ENCODE peak calls at places on chromosomes 5 and 9, in five cellular contexts. One of them, this sample, is unnamed.
A peak's percentile ranks its signal among the peaks of the same experiment; 100 is the strongest.

GRCh38 chr5:81180780-81181179 is 52.3 kb upstream of the CKMT2 start:
- DNase-seq in CD8-positive, alpha-beta T cell: no peak
- DNase-seq in CD8-positive, alpha-beta memory T cell: no peak
- DNase-seq in heart left ventricle: no peak
- DNase-seq in CD4-positive, alpha-beta memory T cell: no peak
- DNase-seq in this sample: no peak

GRCh38 chr9:128718047-128718446 is 5.9 kb downstream of the ZDHHC12 start:
- DNase-seq in CD8-positive, alpha-beta memory T cell: no peak
- DNase-seq in heart left ventricle: no peak
- DNase-seq in CD8-positive, alpha-beta T cell: no peak
- DNase-seq in CD4-positive, alpha-beta memory T cell: no peak
- DNase-seq in this sample: no peak

GRCh38 chr5:96408276-96408777 is 24.7 kb downstream of the PCSK1 start:
- DNase-seq in CD4-positive, alpha-beta memory T cell: no peak
- DNase-seq in CD8-positive, alpha-beta memory T cell: no peak
- DNase-seq in CD8-positive, alpha-beta T cell: no peak
- DNase-seq in heart left ventricle: no peak
- DNase-seq in this sample: no peak

GRCh38 chr9:14031015-14031414 is 282.9 kb downstream of the NFIB start:
- DNase-seq in CD4-positive, alpha-beta memory T cell: no peak
- DNase-seq in CD8-positive, alpha-beta T cell: no peak
- DNase-seq in CD8-positive, alpha-beta memory T cell: no peak
- DNase-seq in heart left ventricle: peak; percentile 56
- DNase-seq in this sample: no peak

GRCh38 chr5:93279292-93279974 is 301.6 kb downstream of the NR2F1-AS1 start:
- DNase-seq in CD4-positive, alpha-beta memory T cell: no peak
- DNase-seq in CD8-positive, alpha-beta memory T cell: no peak
- DNase-seq in CD8-positive, alpha-beta T cell: no peak
- DNase-seq in heart left ventricle: no peak
- DNase-seq in this sample: no peak

GRCh38 chr5:171309276-171309525 is 153 bp downstream of the TLX3 start:
- DNase-seq in CD4-positive, alpha-beta memory T cell: no peak
- DNase-seq in CD8-positive, alpha-beta T cell: no peak
- DNase-seq in heart left ventricle: no peak
- DNase-seq in CD8-positive, alpha-beta memory T cell: no peak
- DNase-seq in this sample: no peak

GRCh38 chr5:145473032-145473642 is 362.0 kb downstream of the PRELID2 start:
- DNase-seq in CD8-positive, alpha-beta memory T cell: no peak
- DNase-seq in CD8-positive, alpha-beta T cell: no peak
- DNase-seq in heart left ventricle: no peak
- DNase-seq in CD4-positive, alpha-beta memory T cell: no peak
- DNase-seq in this sample: no peak

GRCh38 chr9:37752646-37753488 is 738 bp upstream of the TRMT10B start:
- DNase-seq in CD4-positive, alpha-beta memory T cell: peak; percentile 9
- DNase-seq in CD8-positive, alpha-beta T cell: no peak
- DNase-seq in heart left ventricle: no peak
- DNase-seq in CD8-positive, alpha-beta memory T cell: peak; percentile 8
- DNase-seq in this sample: no peak

GRCh38 chr9:130219661-130220081 is 45.9 kb upstream of the HMCN2 start:
- DNase-seq in CD4-positive, alpha-beta memory T cell: no peak
- DNase-seq in heart left ventricle: no peak
- DNase-seq in CD8-positive, alpha-beta T cell: no peak
- DNase-seq in CD8-positive, alpha-beta memory T cell: no peak
- DNase-seq in this sample: no peak

GRCh38 chr5:163565931-163566608 is 60.7 kb downstream of the MAT2B start:
- DNase-seq in CD8-positive, alpha-beta T cell: peak; percentile 10
- DNase-seq in CD8-positive, alpha-beta memory T cell: peak; percentile 10
- DNase-seq in CD4-positive, alpha-beta memory T cell: peak; percentile 9
- DNase-seq in heart left ventricle: peak; percentile 17
- DNase-seq in this sample: peak; percentile 46

GRCh38 chr5:77846422-77847128 is 70.4 kb upstream of the TBCA start:
- DNase-seq in CD8-positive, alpha-beta memory T cell: no peak
- DNase-seq in CD8-positive, alpha-beta T cell: no peak
- DNase-seq in CD4-positive, alpha-beta memory T cell: no peak
- DNase-seq in heart left ventricle: no peak
- DNase-seq in this sample: no peak

GRCh38 chr5:1508679-1509290 is 15.0 kb downstream of the LPCAT1 start:
- DNase-seq in CD8-positive, alpha-beta memory T cell: no peak
- DNase-seq in CD8-positive, alpha-beta T cell: no peak
- DNase-seq in CD4-positive, alpha-beta memory T cell: no peak
- DNase-seq in heart left ventricle: peak; percentile 12
- DNase-seq in this sample: peak; percentile 35

GRCh38 chr5:35908266-35908665 is 30.2 kb downstream of the CAPSL start:
- DNase-seq in heart left ventricle: no peak
- DNase-seq in CD4-positive, alpha-beta memory T cell: no peak
- DNase-seq in CD8-positive, alpha-beta T cell: no peak
- DNase-seq in CD8-positive, alpha-beta memory T cell: no peak
- DNase-seq in this sample: no peak

GRCh38 chr9:134372621-134373267 is 46.5 kb downstream of the RXRA start:
- DNase-seq in CD8-positive, alpha-beta memory T cell: no peak
- DNase-seq in CD8-positive, alpha-beta T cell: no peak
- DNase-seq in heart left ventricle: peak; percentile 67
- DNase-seq in CD4-positive, alpha-beta memory T cell: no peak
- DNase-seq in this sample: no peak

GRCh38 chr9:21326526-21327139 is 8.6 kb downstream of the KLHL9 start:
- DNase-seq in CD8-positive, alpha-beta T cell: no peak
- DNase-seq in CD4-positive, alpha-beta memory T cell: peak; percentile 62
- DNase-seq in heart left ventricle: no peak
- DNase-seq in CD8-positive, alpha-beta memory T cell: peak; percentile 58
- DNase-seq in this sample: no peak

GRCh38 chr9:105694848-105695581 is 674 bp downstream of the TMEM38B start:
- DNase-seq in CD8-positive, alpha-beta T cell: peak; percentile 47
- DNase-seq in heart left ventricle: peak; percentile 62
- DNase-seq in CD8-positive, alpha-beta memory T cell: peak; percentile 60
- DNase-seq in CD4-positive, alpha-beta memory T cell: peak; percentile 56
- DNase-seq in this sample: peak; percentile 62

GRCh38 chr9:106333487-106333886 is 529.5 kb upstream of the ZNF462 start:
- DNase-seq in CD8-positive, alpha-beta T cell: no peak
- DNase-seq in CD8-positive, alpha-beta memory T cell: no peak
- DNase-seq in heart left ventricle: no peak
- DNase-seq in CD4-positive, alpha-beta memory T cell: no peak
- DNase-seq in this sample: no peak

GRCh38 chr5:10653033-10653432 is 89.2 kb downstream of the ANKRD33B start:
- DNase-seq in CD8-positive, alpha-beta memory T cell: no peak
- DNase-seq in CD4-positive, alpha-beta memory T cell: no peak
- DNase-seq in CD8-positive, alpha-beta T cell: no peak
- DNase-seq in heart left ventricle: peak; percentile 65
- DNase-seq in this sample: no peak

GRCh38 chr5:95808686-95809413 is 13.7 kb downstream of the GLRX start:
- DNase-seq in CD8-positive, alpha-beta T cell: peak; percentile 79
- DNase-seq in CD8-positive, alpha-beta memory T cell: peak; percentile 87
- DNase-seq in CD4-positive, alpha-beta memory T cell: peak; percentile 89
- DNase-seq in heart left ventricle: peak; percentile 85
- DNase-seq in this sample: no peak

GRCh38 chr9:124590886-124591641 is 83.9 kb upstream of the NR5A1 start:
- DNase-seq in CD4-positive, alpha-beta memory T cell: no peak
- DNase-seq in CD8-positive, alpha-beta memory T cell: no peak
- DNase-seq in heart left ventricle: no peak
- DNase-seq in CD8-positive, alpha-beta T cell: no peak
- DNase-seq in this sample: no peak

GRCh38 chr5:66958126-66958983 is 238.2 kb downstream of the CD180 start:
- DNase-seq in CD4-positive, alpha-beta memory T cell: no peak
- DNase-seq in heart left ventricle: no peak
- DNase-seq in CD8-positive, alpha-beta T cell: no peak
- DNase-seq in CD8-positive, alpha-beta memory T cell: no peak
- DNase-seq in this sample: no peak

GRCh38 chr5:173859315-173860038 is 28.7 kb upstream of the CPEB4 start:
- DNase-seq in heart left ventricle: no peak
- DNase-seq in CD8-positive, alpha-beta memory T cell: no peak
- DNase-seq in CD8-positive, alpha-beta T cell: no peak
- DNase-seq in CD4-positive, alpha-beta memory T cell: no peak
- DNase-seq in this sample: no peak

GRCh38 chr5:88930336-88930735 is 47.4 kb upstream of the MEF2C start:
- DNase-seq in CD8-positive, alpha-beta T cell: no peak
- DNase-seq in CD8-positive, alpha-beta memory T cell: no peak
- DNase-seq in CD4-positive, alpha-beta memory T cell: no peak
- DNase-seq in heart left ventricle: no peak
- DNase-seq in this sample: no peak

GRCh38 chr9:123763910-123764588 is 165.9 kb downstream of the DENND1A start:
- DNase-seq in CD8-positive, alpha-beta T cell: no peak
- DNase-seq in CD8-positive, alpha-beta memory T cell: no peak
- DNase-seq in CD4-positive, alpha-beta memory T cell: no peak
- DNase-seq in heart left ventricle: no peak
- DNase-seq in this sample: no peak

GRCh38 chr9:113475992-113476391 is 12.5 kb downstream of the RGS3 start:
- DNase-seq in heart left ventricle: no peak
- DNase-seq in CD8-positive, alpha-beta memory T cell: no peak
- DNase-seq in CD4-positive, alpha-beta memory T cell: no peak
- DNase-seq in CD8-positive, alpha-beta T cell: no peak
- DNase-seq in this sample: no peak

GRCh38 chr9:92668746-92669526 is 995 bp downstream of the IPPK start:
- DNase-seq in CD4-positive, alpha-beta memory T cell: peak; percentile 14
- DNase-seq in CD8-positive, alpha-beta memory T cell: peak; percentile 24
- DNase-seq in CD8-positive, alpha-beta T cell: peak; percentile 27
- DNase-seq in heart left ventricle: peak; percentile 54
- DNase-seq in this sample: peak; percentile 28

GRCh38 chr9:99143661-99144060 is 38.7 kb downstream of the TGFBR1 start:
- DNase-seq in heart left ventricle: no peak
- DNase-seq in CD8-positive, alpha-beta T cell: no peak
- DNase-seq in CD8-positive, alpha-beta memory T cell: no peak
- DNase-seq in CD4-positive, alpha-beta memory T cell: no peak
- DNase-seq in this sample: no peak

GRCh38 chr5:63170496-63170895 is 591.9 kb downstream of the LRRC70 start:
- DNase-seq in CD4-positive, alpha-beta memory T cell: no peak
- DNase-seq in CD8-positive, alpha-beta T cell: no peak
- DNase-seq in CD8-positive, alpha-beta memory T cell: no peak
- DNase-seq in heart left ventricle: no peak
- DNase-seq in this sample: no peak

GRCh38 chr9:70564464-70565190 is 150.2 kb upstream of the KLF9 start:
- DNase-seq in heart left ventricle: no peak
- DNase-seq in CD4-positive, alpha-beta memory T cell: no peak
- DNase-seq in CD8-positive, alpha-beta memory T cell: no peak
- DNase-seq in CD8-positive, alpha-beta T cell: no peak
- DNase-seq in this sample: no peak

GRCh38 chr5:154456540-154456939 is 10.7 kb downstream of the SAP30L start:
- DNase-seq in CD8-positive, alpha-beta T cell: no peak
- DNase-seq in heart left ventricle: no peak
- DNase-seq in CD4-positive, alpha-beta memory T cell: no peak
- DNase-seq in CD8-positive, alpha-beta memory T cell: no peak
- DNase-seq in this sample: no peak

GRCh38 chr5:62011072-62011664 is 294.8 kb upstream of the KIF2A start:
- DNase-seq in CD8-positive, alpha-beta T cell: no peak
- DNase-seq in CD8-positive, alpha-beta memory T cell: no peak
- DNase-seq in heart left ventricle: no peak
- DNase-seq in CD4-positive, alpha-beta memory T cell: no peak
- DNase-seq in this sample: no peak

DNA sequence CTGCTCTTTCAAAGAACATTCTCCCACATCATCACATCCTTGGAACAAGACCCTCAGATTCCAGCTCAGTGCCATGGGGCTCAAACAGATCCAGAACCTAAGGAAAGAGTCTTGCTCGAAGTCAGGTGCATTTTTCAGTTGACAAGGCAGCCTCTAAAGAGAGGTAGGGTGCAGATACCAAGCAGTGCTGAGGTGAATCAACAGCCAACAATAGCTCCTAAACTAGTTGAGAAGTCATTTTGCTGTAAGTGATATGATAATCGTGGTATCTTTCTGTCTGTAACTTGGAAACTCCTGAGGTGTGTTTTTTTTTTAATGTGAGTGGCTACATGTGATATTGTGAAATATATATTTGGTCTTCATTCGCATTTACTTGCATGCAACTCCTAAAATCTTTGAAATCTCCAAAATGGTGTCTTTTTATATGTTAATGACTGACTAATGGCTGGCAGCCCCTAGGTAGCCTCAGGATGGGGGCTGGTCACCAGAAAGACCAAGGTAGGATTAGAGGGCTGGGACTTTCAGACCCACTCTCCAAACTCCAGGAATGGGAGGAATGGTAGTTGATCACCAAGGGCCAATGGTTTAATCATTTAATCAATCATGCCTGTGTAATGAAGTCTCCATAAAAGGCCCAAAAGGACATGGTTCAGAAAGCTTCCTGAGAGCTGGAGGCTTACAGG is 96.6 kb downstream of the SERINC5 start:
- DNase-seq in CD8-positive, alpha-beta memory T cell: no peak
- DNase-seq in heart left ventricle: no peak
- DNase-seq in CD4-positive, alpha-beta memory T cell: no peak
- DNase-seq in CD8-positive, alpha-beta T cell: no peak
- DNase-seq in this sample: no peak
- H3K27ac ChIP-seq in CD8-positive, alpha-beta memory T cell: no peak overlapping the region
- H3K27ac ChIP-seq in heart left ventricle: no peak overlapping the region
- H3K27ac ChIP-seq in CD4-positive, alpha-beta memory T cell: no peak overlapping the region
- H3K27ac ChIP-seq in CD8-positive, alpha-beta T cell: no peak overlapping the region
- H3K27ac ChIP-seq in this sample: no peak overlapping the region

DNA sequence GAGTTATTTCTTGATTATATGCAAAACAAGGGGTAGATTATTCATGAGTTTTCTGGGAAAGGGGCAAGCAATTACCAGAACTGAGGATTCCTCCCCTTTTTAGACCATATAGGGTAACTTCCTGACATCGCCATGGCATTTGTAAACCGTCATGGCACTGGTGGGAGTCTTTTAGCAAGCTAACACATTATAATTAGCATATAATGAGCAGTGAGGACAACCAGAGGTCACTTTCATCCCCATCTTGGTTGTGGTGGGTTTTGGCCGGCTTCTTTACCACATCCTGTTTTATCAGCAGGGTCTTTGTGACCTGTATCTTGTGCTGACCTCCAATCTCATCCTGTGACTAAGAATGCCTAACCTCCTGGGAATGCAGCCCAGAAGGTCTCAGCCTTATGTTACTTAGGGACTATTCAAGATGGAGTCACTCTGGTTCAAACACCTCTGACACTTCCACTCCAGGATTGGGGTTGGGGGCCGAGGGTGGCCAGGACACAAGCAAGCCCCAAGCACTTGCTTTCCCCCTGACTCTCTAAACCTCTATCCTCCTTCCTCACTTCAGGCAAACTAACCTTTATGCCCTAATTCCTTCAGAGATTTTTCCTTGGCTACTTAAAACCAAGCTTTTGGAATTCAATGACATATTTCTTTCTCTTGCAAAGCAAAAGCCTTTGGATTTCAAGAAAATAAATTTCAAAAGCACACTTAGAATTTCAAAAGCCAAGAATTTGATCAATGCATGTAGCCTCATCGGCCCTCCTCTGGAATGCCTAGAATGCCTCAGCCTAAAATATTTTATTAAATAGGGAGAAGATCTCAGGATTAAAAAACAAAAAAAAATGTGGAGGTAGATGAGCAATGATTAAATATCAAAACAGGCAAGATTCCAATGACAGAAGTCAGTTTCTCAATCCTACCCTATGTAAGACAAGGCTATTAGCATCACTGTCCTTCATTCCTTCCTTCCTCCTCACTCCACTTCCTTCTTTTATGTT is 168.7 kb downstream of the CDH6 start:
- DNase-seq in CD4-positive, alpha-beta memory T cell: no peak
- DNase-seq in heart left ventricle: no peak
- DNase-seq in CD8-positive, alpha-beta memory T cell: no peak
- DNase-seq in CD8-positive, alpha-beta T cell: no peak
- DNase-seq in this sample: no peak
- H3K27ac ChIP-seq in CD4-positive, alpha-beta memory T cell: no peak overlapping the region
- H3K27ac ChIP-seq in heart left ventricle: no peak overlapping the region
- H3K27ac ChIP-seq in CD8-positive, alpha-beta memory T cell: no peak overlapping the region
- H3K27ac ChIP-seq in CD8-positive, alpha-beta T cell: no peak overlapping the region
- H3K27ac ChIP-seq in this sample: no peak overlapping the region

GRCh38 chr5:143550985-143551630 is 147.6 kb upstream of the NR3C1 start:
- DNase-seq in CD4-positive, alpha-beta memory T cell: no peak
- DNase-seq in heart left ventricle: no peak
- DNase-seq in CD8-positive, alpha-beta T cell: no peak
- DNase-seq in CD8-positive, alpha-beta memory T cell: no peak
- DNase-seq in this sample: no peak
- H3K27ac ChIP-seq in CD4-positive, alpha-beta memory T cell: no peak overlapping the region
- H3K27ac ChIP-seq in heart left ventricle: no peak overlapping the region
- H3K27ac ChIP-seq in CD8-positive, alpha-beta T cell: no peak overlapping the region
- H3K27ac ChIP-seq in CD8-positive, alpha-beta memory T cell: no peak overlapping the region
- H3K27ac ChIP-seq in this sample: no peak overlapping the region

GRCh38 chr5:19314840-19315239 is 673.2 kb downstream of the CDH18 start:
- DNase-seq in heart left ventricle: no peak
- DNase-seq in CD8-positive, alpha-beta T cell: no peak
- DNase-seq in CD8-positive, alpha-beta memory T cell: no peak
- DNase-seq in CD4-positive, alpha-beta memory T cell: no peak
- DNase-seq in this sample: no peak
- H3K27ac ChIP-seq in heart left ventricle: no peak overlapping the region
- H3K27ac ChIP-seq in CD8-positive, alpha-beta T cell: no peak overlapping the region
- H3K27ac ChIP-seq in CD8-positive, alpha-beta memory T cell: no peak overlapping the region
- H3K27ac ChIP-seq in CD4-positive, alpha-beta memory T cell: no peak overlapping the region
- H3K27ac ChIP-seq in this sample: no peak overlapping the region

This sample was measured in dorsolateral prefrontal cortex.